ENCODE peak calls at places on chromosomes 13 and 19, in four cellular contexts. N is stimulated activated CD4-positive, alpha-beta T cell treated with anti-CD3 and anti-CD28 coated beads, Interleukin-12 subunit alpha, Interleukin-12 subunit beta, amount 100 ng/mL, for 24 hours; C is T-helper 1 cell; S is NCI-H460. W is an unnamed sample.
A peak's percentile ranks its signal among the peaks of the same experiment; 100 is the strongest.

GRCh38 chr19:13154241-13154778 is 4.1 kb downstream of the IER2 start:
- DNase-seq in N (peak; percentile 70), C (peak; percentile 75), S (peak; percentile 78), W (peak; percentile 64)

GRCh38 chr13:23570931-23571330 is 719 bp downstream of the TNFRSF19 start:
- DNase-seq in N (no peak), C (no peak), S (no peak), W (no peak)

GRCh38 chr19:34480971-34481821 is at the start of gene WTIP:
- DNase-seq in N (no peak), C (no peak), S (peak; percentile 19), W (peak; percentile 97)

GRCh38 chr19:51598159-51598915 is 27.3 kb downstream of the ZNF175 start:
- DNase-seq in N (no peak), C (no peak), S (no peak), W (no peak)

GRCh38 chr13:71695662-71696061 is 171.3 kb downstream of the DACH1 start:
- DNase-seq in N (no peak), C (no peak), S (no peak), W (no peak)

GRCh38 chr13:95716231-95716630 is 39.3 kb downstream of the DNAJC3 start:
- DNase-seq in N (no peak), C (no peak), S (no peak), W (peak; percentile 17)

GRCh38 chr13:47555235-47555634 is 445.8 kb downstream of the SUCLA2 start:
- DNase-seq in N (no peak), C (no peak), S (peak; percentile 44), W (no peak)

GRCh38 chr13:40994581-40995230 is 24.4 kb downstream of the ELF1 start:
- DNase-seq in N (no peak), C (no peak), S (no peak), W (no peak)

GRCh38 chr19:58585442-58586130 is 12.5 kb upstream of the MZF1 start:
- DNase-seq in N (no peak), C (no peak), S (no peak), W (no peak)

GRCh38 chr19:31448221-31448657 is 99.0 kb upstream of the TSHZ3 start:
- DNase-seq in N (no peak), C (no peak), S (no peak), W (no peak)

W was measured in neural progenitor cell.